ENCODE peak calls at places on chromosomes 5 and 9, in four cellular contexts. Z, W, Q and J are unnamed samples.

GRCh38 chr9:87887661-87888480 is 5.2 kb downstream of the SPATA31E1 start:
- DNase-seq in Z (no peak), W (no peak), Q (no peak), J (no peak)

GRCh38 chr9:133519693-133520092 is 5.1 kb downstream of the MYMK start:
- DNase-seq in Z (peak), W (no peak), Q (peak), J (no peak)

GRCh38 chr9:37994639-37995347 is 74.2 kb downstream of the SHB start:
- DNase-seq in Z (peak), W (peak), Q (peak), J (peak)

GRCh38 chr9:87327567-87328125 is 170.0 kb upstream of the DAPK1 start:
- DNase-seq in Z (peak), W (no peak), Q (no peak), J (no peak)

GRCh38 chr9:119284118-119284517 is 85.1 kb downstream of the BRINP1 start:
- DNase-seq in Z (no peak), W (peak), Q (peak), J (no peak)

GRCh38 chr9:115004535-115004934 is 74.1 kb upstream of the TNFSF8 start:
- DNase-seq in Z (no peak), W (no peak), Q (peak), J (no peak)

GRCh38 chr5:129244478-129244877 is 149.9 kb downstream of the ISOC1 start:
- DNase-seq in Z (peak), W (no peak), Q (peak), J (no peak)

GRCh38 chr5:21774281-21774680 is 1078.9 kb downstream of the CDH12 start:
- DNase-seq in Z (no peak), W (no peak), Q (no peak), J (no peak)

GRCh38 chr9:9949368-9949767 is 663.4 kb downstream of the PTPRD start:
- DNase-seq in Z (no peak), W (no peak), Q (no peak), J (no peak)

GRCh38 chr9:136620441-136621018 is 42.2 kb upstream of the EGFL7 start:
- DNase-seq in Z (no peak), W (no peak), Q (no peak), J (no peak)